ENCODE peak calls at places on chromosomes 6 and 20, in six cellular contexts. B is heart left ventricle, J is H7, G is lower lobe of right lung, R is prostate gland, F is Panc1. D is an unnamed sample.

GRCh38 chr6:42742116-42742894 is 3.6 kb downstream of the TBCC start:
- DNase-seq in B (no peak), J (no peak), G (no peak), R (no peak), F (no peak), D (no peak)

GRCh38 chr6:4187480-4187879 is 52.1 kb upstream of the ECI2 start:
- DNase-seq in B (no peak), J (no peak), G (no peak), R (no peak), F (no peak), D (no peak)

GRCh38 chr20:38804682-38805501 is 605 bp upstream of the PPP1R16B start:
- DNase-seq in B (peak), J (peak), G (peak), R (no peak), F (no peak), D (no peak)

GRCh38 chr20:50111120-50111828 is 1.7 kb downstream of the UBE2V1 start:
- DNase-seq in B (no peak), J (no peak), G (no peak), R (no peak), F (no peak), D (no peak)

GRCh38 chr6:80143312-80143960 is 37.0 kb downstream of the BCKDHB start:
- DNase-seq in B (peak), J (no peak), G (peak), R (peak), F (no peak), D (peak)

GRCh38 chr6:51934098-51934497 is 153.3 kb downstream of the PKHD1 start:
- DNase-seq in B (no peak), J (peak), G (no peak), R (no peak), F (no peak), D (no peak)

GRCh38 chr6:121183742-121184141 is 150.5 kb downstream of the TBC1D32 start:
- DNase-seq in B (no peak), J (no peak), G (no peak), R (no peak), F (no peak), D (no peak)

GRCh38 chr6:114144887-114145851 is 174.2 kb upstream of the HDAC2 start:
- DNase-seq in B (no peak), J (no peak), G (no peak), R (no peak), F (no peak), D (no peak)

GRCh38 chr6:95325858-95326257 is 251.5 kb upstream of the MANEA start:
- DNase-seq in B (no peak), J (no peak), G (no peak), R (no peak), F (no peak), D (no peak)

GRCh38 chr6:52538252-52538905 is 38.5 kb downstream of the TRAM2 start:
- DNase-seq in B (no peak), J (no peak), G (no peak), R (no peak), F (no peak), D (no peak)

GRCh38 chr20:13341737-13342393 is 120.8 kb downstream of the ISM1 start:
- DNase-seq in B (no peak), J (no peak), G (no peak), R (no peak), F (no peak), D (no peak)

GRCh38 chr20:2065111-2065510 is 36.5 kb upstream of the STK35 start:
- DNase-seq in B (no peak), J (no peak), G (no peak), R (no peak), F (no peak), D (no peak)

DNA sequence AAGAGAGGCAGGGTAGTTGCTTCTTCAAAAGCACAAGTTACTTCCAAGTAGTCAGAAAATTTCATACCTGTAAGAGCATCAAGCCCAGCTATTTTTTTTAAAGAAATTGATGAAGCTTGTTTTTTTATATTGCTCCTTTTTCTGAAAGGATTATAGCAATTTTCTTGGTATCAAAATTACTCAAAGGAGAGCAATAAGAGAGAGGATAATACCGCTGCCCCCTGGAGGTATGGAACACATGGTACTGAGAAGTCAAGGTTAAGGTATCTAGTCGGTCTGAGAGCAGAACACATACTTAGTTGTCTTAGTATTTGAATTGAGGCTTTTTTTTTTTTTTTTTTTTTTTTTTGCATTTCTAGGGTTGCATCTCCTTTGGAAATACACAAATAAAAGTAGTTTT is 59.4 kb downstream of the ADGRF5 start:
- DNase-seq in B (no peak), J (peak), G (no peak), R (no peak), F (no peak), D (no peak)
- H3K4me3 ChIP-seq in B (no peak), J (no peak), G (no peak), R (no peak), F (no peak), D (no peak)

GRCh38 chr20:33686984-33687366 is 790 bp upstream of the E2F1 start:
- DNase-seq in B (no peak), J (no peak), G (no peak), R (no peak), F (no peak), D (peak)

GRCh38 chr20:33686008-33686983 is at the start of gene E2F1:
- DNase-seq in B (peak), J (peak), G (peak), R (peak), F (peak), D (peak)

GRCh38 chr20:33687370-33687915 is 1.3 kb upstream of the E2F1 start:
- DNase-seq in B (no peak), J (no peak), G (no peak), R (no peak), F (no peak), D (no peak)

GRCh38 chr20:33685328-33686007 is 717 bp downstream of the E2F1 start:
- DNase-seq in B (no peak), J (peak), G (no peak), R (no peak), F (no peak), D (no peak)

GRCh38 chr20:33684533-33685327 is 1.5 kb downstream of the E2F1 start:
- DNase-seq in B (no peak), J (peak), G (no peak), R (no peak), F (no peak), D (no peak)
- H3K4me3 ChIP-seq in B (peak), J (peak), G (peak), R (no peak), F (peak), D (no peak)

GRCh38 chr6:41705996-41706835 is 29.2 kb downstream of the TFEB start:
- DNase-seq in B (peak), J (peak), G (peak), R (peak), F (peak), D (peak)

GRCh38 chr6:41705329-41705995 is 29.9 kb downstream of the TFEB start:
- DNase-seq in B (no peak), J (no peak), G (no peak), R (no peak), F (no peak), D (no peak)

GRCh38 chr6:41708856-41709255 is 26.6 kb downstream of the TFEB start:
- DNase-seq in B (no peak), J (no peak), G (no peak), R (no peak), F (no peak), D (no peak)

GRCh38 chr6:41707565-41708200 is 27.7 kb downstream of the TFEB start:
- DNase-seq in B (no peak), J (no peak), G (peak), R (no peak), F (no peak), D (no peak)

GRCh38 chr6:41706876-41707564 is 28.4 kb downstream of the TFEB start:
- DNase-seq in B (no peak), J (peak), G (no peak), R (no peak), F (no peak), D (peak)
- H3K4me3 ChIP-seq in B (peak), J (no peak), G (no peak), R (no peak), F (no peak), D (no peak)

GRCh38 chr6:152229330-152229729 is 407.8 kb downstream of the SYNE1 start:
- DNase-seq in B (no peak), J (no peak), G (no peak), R (no peak), F (no peak), D (no peak)

GRCh38 chr6:152233547-152234320 is 403.4 kb downstream of the SYNE1 start:
- DNase-seq in B (no peak), J (no peak), G (no peak), R (no peak), F (no peak), D (no peak)

GRCh38 chr6:152236370-152237097 is 400.6 kb downstream of the SYNE1 start:
- DNase-seq in B (no peak), J (no peak), G (no peak), R (no peak), F (no peak), D (no peak)

GRCh38 chr6:152232494-152233151 is 404.5 kb downstream of the SYNE1 start:
- DNase-seq in B (peak), J (no peak), G (no peak), R (no peak), F (no peak), D (no peak)
- H3K4me3 ChIP-seq in B (no peak), J (no peak), G (no peak), R (no peak), F (no peak), D (no peak)

DNA sequence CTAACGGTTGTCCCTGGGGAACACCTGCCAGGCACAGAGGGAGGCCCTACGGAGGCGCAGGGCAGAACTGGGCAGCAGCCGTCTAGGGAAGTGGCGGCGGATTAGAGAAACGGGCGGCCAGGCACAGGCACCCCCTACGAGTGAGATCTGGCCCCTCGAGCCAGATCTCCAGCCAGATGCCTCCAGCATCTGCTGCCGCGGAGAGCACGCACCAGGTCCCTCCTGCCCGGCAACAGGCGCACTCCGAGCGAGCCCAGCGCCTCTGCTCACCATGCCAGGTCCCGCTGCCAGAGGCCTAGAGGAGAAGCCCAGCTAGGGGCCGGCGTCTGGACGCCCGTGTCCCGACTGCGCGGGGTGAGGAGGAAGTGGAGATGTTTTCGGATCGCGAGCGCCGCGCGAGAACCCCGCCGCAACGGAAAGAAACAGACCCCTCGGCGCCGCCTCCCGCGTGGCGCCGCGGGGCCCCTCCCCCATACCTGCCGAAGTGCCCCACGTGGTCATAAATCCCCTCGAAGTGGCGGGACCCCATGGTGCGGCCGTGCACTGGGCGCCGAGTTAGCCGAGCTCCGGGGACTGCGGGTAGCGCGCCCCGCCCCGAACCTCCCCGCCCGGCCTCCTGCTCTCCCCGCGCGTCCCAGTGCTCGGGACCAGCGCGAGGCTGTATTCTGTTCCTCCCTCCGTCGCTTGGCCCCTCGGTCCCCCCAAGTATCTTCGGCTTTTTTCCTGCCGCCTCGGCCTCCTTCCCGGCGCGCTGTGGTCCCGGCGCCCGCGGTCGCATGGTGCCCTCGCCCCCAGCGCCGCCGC is at the start of gene SLC22A16:
- DNase-seq in B (peak), J (peak), G (peak), R (no peak), F (no peak), D (no peak)
- H3K4me3 ChIP-seq in B (peak), J (peak), G (peak), R (peak), F (peak), D (peak)

GRCh38 chr20:62117362-62117646 is 5.0 kb upstream of the LSM14B start:
- DNase-seq in B (no peak), J (no peak), G (no peak), R (no peak), F (no peak), D (no peak)

GRCh38 chr20:62118113-62119043 is 3.9 kb upstream of the LSM14B start:
- DNase-seq in B (no peak), J (no peak), G (no peak), R (no peak), F (no peak), D (no peak)

GRCh38 chr20:62116558-62117361 is 5.5 kb upstream of the LSM14B start:
- DNase-seq in B (no peak), J (no peak), G (no peak), R (no peak), F (no peak), D (no peak)

GRCh38 chr20:62119101-62119500 is 3.2 kb upstream of the LSM14B start:
- DNase-seq in B (no peak), J (no peak), G (no peak), R (no peak), F (no peak), D (no peak)

GRCh38 chr20:62117658-62118057 is 4.6 kb upstream of the LSM14B start:
- DNase-seq in B (no peak), J (no peak), G (no peak), R (no peak), F (no peak), D (no peak)
- H3K4me3 ChIP-seq in B (no peak), J (no peak), G (no peak), R (no peak), F (no peak), D (no peak)

GRCh38 chr6:125612400-125612846 is 137.0 kb upstream of the HEY2 start:
- DNase-seq in B (no peak), J (no peak), G (no peak), R (no peak), F (no peak), D (no peak)
- H3K4me3 ChIP-seq in B (no peak), J (no peak), G (peak), R (no peak), F (peak), D (no peak)

GRCh38 chr20:47365023-47365764 is 8.7 kb upstream of the ZMYND8 start:
- DNase-seq in B (no peak), J (no peak), G (no peak), R (no peak), F (no peak), D (no peak)
- H3K4me3 ChIP-seq in B (no peak), J (no peak), G (no peak), R (no peak), F (no peak), D (no peak)

DNA sequence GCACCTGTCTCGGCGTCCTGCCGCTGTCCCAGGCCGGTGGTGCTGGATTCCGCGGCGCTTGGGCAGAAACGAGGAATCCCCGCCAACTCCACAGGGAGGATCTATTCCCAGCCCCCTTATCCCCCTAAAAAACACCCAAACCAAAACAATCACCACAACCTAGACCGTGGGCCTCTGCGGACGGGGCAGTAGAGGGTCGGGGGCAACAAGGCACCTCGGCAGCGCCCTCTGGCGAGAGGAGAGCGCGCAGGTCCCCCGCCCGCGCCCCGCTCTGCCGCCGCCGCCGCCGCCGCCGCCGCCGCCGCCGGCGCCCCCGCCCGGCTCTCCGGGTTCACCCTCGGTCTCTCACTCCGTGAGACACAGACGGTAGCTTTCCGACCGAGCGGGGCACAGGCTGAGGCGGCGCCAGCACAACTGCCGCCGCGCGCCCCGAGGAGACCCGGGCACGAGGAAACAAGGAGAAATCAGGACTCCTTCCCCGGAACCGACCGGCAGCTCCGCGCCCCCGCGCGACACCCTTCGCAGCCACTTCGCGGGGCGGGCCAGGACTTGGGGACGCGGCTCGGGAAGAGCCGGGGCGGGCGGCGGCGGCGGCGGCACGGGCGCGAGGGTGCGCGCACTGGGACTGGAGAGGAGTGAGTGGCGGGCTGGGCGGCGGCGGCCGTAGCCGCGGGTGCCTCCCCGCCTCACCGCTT is at the start of gene SLC35F1:
- DNase-seq in B (peak), J (peak), G (peak), R (peak), F (no peak), D (peak)
- H3K4me3 ChIP-seq in B (peak), J (peak), G (peak), R (peak), F (peak), D (peak)

GRCh38 chr6:31837612-31838553 is 10.3 kb downstream of the HSPA1B start:
- DNase-seq in B (no peak), J (no peak), G (no peak), R (no peak), F (no peak), D (no peak)
- H3K4me3 ChIP-seq in B (peak), J (peak), G (peak), R (peak), F (peak), D (no peak)

D was measured in ovary.